ENCODE peak calls at places on chromosomes 3 and 15, in four cellular contexts. T is stomach, Y is NB4, D is HepG2. R is an unnamed sample.

GRCh38 chr3:111582114-111582461 is 13.1 kb downstream of the ZBED2 start:
- DNase-seq in D (peak), Y (no peak), T (no peak), R (peak)

GRCh38 chr3:25594007-25594502 is 70.7 kb downstream of the TOP2B start:
- DNase-seq in Y (peak), D (peak), T (no peak), R (no peak)

GRCh38 chr3:100609963-100610362 is 562 bp downstream of the ADGRG7 start:
- DNase-seq in D (no peak), T (no peak), Y (no peak), R (no peak)

GRCh38 chr3:23748398-23749110 is 57.2 kb upstream of the UBE2E1 start:
- DNase-seq in Y (peak), T (no peak), D (no peak), R (no peak)

GRCh38 chr3:151011427-151011826 is 38.9 kb upstream of the CLRN1 start:
- DNase-seq in D (no peak), T (no peak), Y (no peak), R (no peak)

GRCh38 chr3:81568378-81568777 is 193.1 kb downstream of the GBE1 start:
- DNase-seq in D (no peak), Y (no peak), T (no peak), R (no peak)

GRCh38 chr3:78994174-78995027 is 773.4 kb downstream of the ROBO1 start:
- DNase-seq in Y (no peak), T (no peak), D (peak), R (no peak)

GRCh38 chr15:40843885-40844542 is at the start of gene SPINT1:
- DNase-seq in Y (peak), D (no peak), T (peak), R (no peak)

GRCh38 chr15:64067564-64068030 is 21.3 kb upstream of the DAPK2 start:
- DNase-seq in T (peak), D (peak), Y (peak), R (peak)

GRCh38 chr15:89971592-89971997 is 29.5 kb upstream of the ZNF710 start:
- DNase-seq in T (peak), D (peak), Y (peak), R (peak)

GRCh38 chr15:54884312-54884711 is 312.4 kb downstream of the RSL24D1 start:
- DNase-seq in Y (peak), D (no peak), T (no peak), R (no peak)

GRCh38 chr3:53100818-53101466 is 29.3 kb downstream of the RFT1 start:
- DNase-seq in D (no peak), Y (no peak), T (no peak), R (no peak)

GRCh38 chr15:45116482-45117326 is 2.6 kb downstream of the DUOXA2 start:
- DNase-seq in D (no peak), Y (no peak), T (no peak), R (no peak)

GRCh38 chr15:94674251-94674650 is 442.9 kb downstream of the MCTP2 start:
- DNase-seq in T (no peak), D (no peak), Y (no peak), R (no peak)

GRCh38 chr3:42503957-42504333 is 1.5 kb downstream of the VIPR1 start:
- DNase-seq in T (peak), Y (no peak), D (no peak), R (no peak)

GRCh38 chr3:42501321-42501680 is 1.1 kb upstream of the VIPR1 start:
- DNase-seq in Y (no peak), T (peak), D (no peak), R (no peak)

GRCh38 chr3:42503251-42503924 is 945 bp downstream of the VIPR1 start:
- DNase-seq in T (peak), Y (no peak), D (no peak), R (no peak)

GRCh38 chr3:42501681-42502428 is 588 bp upstream of the VIPR1 start:
- DNase-seq in Y (peak), D (peak), T (peak), R (no peak)

GRCh38 chr3:42502429-42503250 is at the start of gene VIPR1:
- DNase-seq in Y (peak), T (peak), D (peak), R (no peak)
- TF ChIP-seq POLR2A in Y (no peak), T (no peak), D (no peak), R (no peak)

GRCh38 chr15:81024265-81024875 is 23.6 kb downstream of the TLNRD1 start:
- DNase-seq in Y (peak), T (no peak), D (no peak), R (no peak)

GRCh38 chr15:81021321-81021720 is 20.6 kb downstream of the TLNRD1 start:
- DNase-seq in D (no peak), T (no peak), Y (no peak), R (no peak)

GRCh38 chr15:81027200-81027599 is 26.5 kb downstream of the TLNRD1 start:
- DNase-seq in D (no peak), Y (no peak), T (no peak), R (no peak)

GRCh38 chr15:81024891-81025290 is 24.2 kb downstream of the TLNRD1 start:
- DNase-seq in D (no peak), Y (peak), T (no peak), R (no peak)

DNA sequence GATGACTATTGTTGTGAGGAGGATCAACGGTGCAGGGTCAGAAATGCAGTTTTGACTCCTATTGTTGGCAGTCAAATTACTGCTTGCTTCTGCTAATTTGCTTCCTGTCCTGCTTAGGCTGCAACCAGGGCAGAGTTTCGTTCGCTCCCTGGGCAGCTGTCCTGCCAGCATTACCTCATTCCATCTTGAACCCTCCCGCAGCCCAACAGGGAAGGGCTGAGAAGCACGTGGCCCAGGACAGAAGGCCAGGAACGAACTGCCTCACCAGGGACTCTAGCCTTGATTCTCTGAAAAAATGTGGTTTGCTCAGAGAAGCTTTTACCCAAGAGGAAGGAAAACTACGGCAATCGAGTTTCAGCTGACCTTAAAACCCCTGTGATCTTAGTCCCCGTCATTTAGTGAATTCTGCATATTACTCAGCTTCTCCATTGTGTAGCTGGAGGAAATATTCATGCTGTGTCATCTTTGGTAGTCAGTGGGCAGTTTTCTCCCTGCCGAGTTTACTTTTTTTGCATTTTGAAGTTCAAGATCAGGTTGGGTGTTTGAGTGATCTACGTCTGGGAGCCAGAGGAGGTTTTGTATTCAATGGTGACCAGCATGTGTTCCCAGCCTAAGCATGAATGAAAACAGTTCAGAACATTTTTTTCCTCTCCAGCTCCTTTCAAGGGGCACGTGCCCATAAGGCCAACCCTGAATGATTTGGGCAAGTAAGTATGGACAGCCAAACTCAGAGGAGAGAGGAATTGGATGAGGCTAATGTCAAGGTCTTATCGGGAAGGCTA is 23.0 kb downstream of the TLNRD1 start:
- DNase-seq in D (no peak), T (no peak), Y (peak), R (no peak)
- TF ChIP-seq POLR2A in D (no peak), T (no peak), Y (no peak), R (no peak)

DNA sequence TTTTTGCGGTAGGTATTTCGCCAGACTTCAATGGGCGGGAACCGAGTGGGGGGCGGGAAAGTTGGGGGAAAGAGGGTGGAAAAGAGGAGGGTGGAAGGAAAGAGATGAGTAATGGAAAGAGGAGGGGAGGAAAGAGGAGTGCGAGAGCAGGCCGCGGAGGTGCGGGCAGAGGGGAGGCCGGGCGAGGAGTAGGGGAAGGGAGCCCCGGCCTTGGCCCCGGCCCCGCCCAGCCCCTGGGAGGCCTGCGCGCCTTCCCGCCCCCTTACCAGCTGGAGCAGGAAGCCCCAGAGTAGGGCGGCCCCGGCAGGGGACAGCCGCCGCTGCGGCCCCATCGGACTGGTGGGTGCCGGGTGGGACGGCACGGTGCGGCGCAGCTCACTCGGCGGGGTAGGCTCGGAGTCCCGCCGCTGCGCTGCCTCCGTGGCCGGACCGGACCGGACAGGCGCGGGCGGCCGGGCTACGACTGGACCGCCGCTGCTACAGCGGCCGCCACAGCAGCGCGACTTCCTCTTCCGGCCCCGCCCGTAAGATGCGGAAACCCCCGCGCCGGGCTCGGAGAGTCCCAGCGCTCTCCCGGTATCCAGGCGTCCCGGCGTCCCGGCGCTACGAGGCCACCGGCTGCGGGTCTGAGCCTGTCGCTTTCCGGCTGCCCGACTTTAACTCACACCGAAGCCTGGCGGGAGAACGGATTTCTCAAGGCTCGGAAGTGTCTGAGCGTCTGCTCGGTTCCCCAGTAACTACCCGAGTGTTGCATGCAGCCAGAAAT is at the start of gene SPPL2A:
- DNase-seq in D (peak), Y (peak), T (peak), R (peak)
- TF ChIP-seq POLR2A in D (peak), Y (peak), T (no peak), R (peak)

GRCh38 chr3:56683122-56683817 is at the start of gene TASOR:
- DNase-seq in T (peak), D (peak), Y (peak), R (peak)
- TF ChIP-seq POLR2A in T (no peak), D (no peak), Y (peak), R (peak)

DNA sequence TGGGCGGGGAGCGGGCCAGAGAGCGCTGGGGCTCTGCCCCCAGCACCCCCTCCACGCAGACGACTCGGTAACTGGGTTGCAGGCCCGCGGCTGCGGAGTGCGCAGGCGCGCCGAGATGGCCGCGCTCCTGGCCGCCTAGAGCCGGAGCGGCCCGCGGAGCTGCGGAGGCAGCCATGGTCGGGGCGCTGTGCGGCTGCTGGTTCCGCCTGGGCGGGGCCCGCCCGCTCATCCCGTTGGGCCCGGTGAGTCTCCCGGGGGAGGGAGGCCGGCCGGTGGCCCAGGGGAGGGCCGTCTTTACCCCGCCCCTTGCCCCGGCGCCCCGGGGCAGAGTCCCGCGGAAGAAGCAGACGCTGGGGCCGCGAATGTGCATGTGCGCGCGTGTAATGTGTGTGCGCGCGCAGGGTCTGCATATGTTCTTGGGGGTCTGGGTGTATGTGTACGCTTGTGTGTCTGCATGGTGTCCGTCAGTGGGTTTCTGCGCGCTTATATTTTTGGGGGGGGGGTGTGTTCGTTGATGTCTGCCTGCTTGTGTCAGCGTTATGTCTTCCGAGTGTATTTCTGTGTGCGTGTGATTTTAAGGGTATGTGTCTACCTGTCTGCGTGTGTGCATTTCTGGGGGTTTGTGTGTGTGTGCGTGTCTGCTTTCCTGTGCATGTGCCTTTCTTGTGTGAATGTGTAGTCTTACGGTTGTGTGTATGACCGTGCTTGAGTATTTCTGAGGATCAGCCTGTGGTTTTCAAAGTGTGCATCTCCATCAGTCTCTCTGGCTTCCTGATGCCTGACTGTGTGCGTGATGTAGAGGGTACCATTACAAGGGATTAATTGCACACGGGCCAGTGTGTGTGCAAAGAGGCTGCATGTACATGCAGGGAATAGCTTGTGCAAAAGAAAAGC is at the start of gene ABHD14A:
- DNase-seq in T (peak), D (peak), Y (peak), R (peak)
- TF ChIP-seq POLR2A in T (no peak), D (peak), Y (peak), R (peak)

DNA sequence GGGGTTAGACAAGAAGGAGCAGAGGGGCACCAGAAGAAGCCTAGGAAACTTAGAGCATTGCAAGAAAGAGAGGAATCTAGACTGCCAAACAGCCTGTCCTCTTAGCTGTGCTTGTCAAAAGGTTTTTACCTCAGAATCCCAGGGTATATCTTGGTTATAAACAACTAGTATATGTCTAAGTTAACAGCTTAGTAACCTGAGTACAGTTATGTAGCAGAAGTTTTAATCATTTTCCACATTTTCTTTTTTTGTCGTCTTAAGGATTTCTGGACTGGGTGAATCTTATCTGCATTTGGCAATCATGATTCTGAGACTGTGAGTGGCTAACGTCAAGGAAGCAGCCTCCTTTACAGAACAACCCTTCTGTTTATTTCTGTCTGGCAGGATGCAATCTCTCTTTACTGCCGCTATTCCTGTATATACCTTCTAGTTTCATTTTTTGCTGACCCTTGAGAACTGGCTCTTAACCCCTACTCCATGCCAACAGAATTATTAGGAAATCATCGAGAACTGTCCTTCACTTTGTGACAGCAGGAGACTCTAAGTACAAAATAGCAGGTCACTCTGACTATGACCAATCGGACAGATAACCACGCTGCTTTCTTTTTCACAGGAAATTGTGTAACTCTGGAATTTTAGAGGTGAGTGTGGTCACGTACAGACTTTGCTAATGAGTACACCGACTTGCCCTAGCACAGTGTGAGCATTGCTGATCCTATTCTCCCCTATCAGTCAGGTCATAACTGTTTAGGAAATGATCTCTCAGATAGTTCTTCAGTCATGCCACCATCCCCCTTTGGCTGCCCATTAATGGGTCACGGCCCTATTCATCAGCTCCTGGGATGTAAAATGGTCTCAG is 3.3 kb upstream of the CP start:
- DNase-seq in D (peak), T (no peak), Y (peak), R (peak)
- TF ChIP-seq POLR2A in D (peak), T (no peak), Y (no peak), R (no peak)

GRCh38 chr15:72229076-72229946 is 1.7 kb downstream of the PKM start:
- DNase-seq in T (no peak), D (no peak), Y (peak), R (no peak)

GRCh38 chr15:72231066-72231846 is at the start of gene PKM:
- DNase-seq in T (peak), Y (peak), D (peak), R (peak)

GRCh38 chr15:72231847-72232461 is 964 bp upstream of the PKM start:
- DNase-seq in Y (peak), D (peak), T (peak), R (peak)

GRCh38 chr15:72229947-72230196 is 1.1 kb downstream of the PKM start:
- DNase-seq in Y (no peak), T (no peak), D (no peak), R (no peak)

GRCh38 chr15:72230197-72231065 is 559 bp downstream of the PKM start:
- DNase-seq in D (peak), T (peak), Y (peak), R (no peak)
- TF ChIP-seq POLR2A in D (no peak), T (no peak), Y (peak), R (peak)